ENCODE peak calls at places on chromosomes 11 and 22, in seven cellular contexts. S is T-helper 2 cell, A is Caco-2, B is neural progenitor cell, W is AG08395, P is caudate nucleus, V is hepatic stellate cell. Y is an unnamed sample.

GRCh38 chr11:75261902-75262361 is 21.4 kb downstream of the TPBGL start:
- DNase-seq in A (no peak), P (no peak), V (no peak), W (no peak), S (no peak), B (peak; percentile 1), Y (no peak)

GRCh38 chr11:42422094-42422493 is 889.7 kb upstream of the API5 start:
- DNase-seq in B (no peak), A (no peak), V (no peak), W (no peak), S (no peak), P (no peak), Y (no peak)

GRCh38 chr22:50577987-50578775 is at the start of gene CPT1B:
- DNase-seq in P (no peak), V (peak; percentile 68), B (no peak), W (peak; percentile 47), S (no peak), A (no peak), Y (no peak)

GRCh38 chr11:91972665-91973266 is 251.9 kb upstream of the FAT3 start:
- DNase-seq in S (no peak), A (no peak), P (no peak), W (no peak), V (no peak), B (peak; percentile 8), Y (no peak)

GRCh38 chr11:101860694-101861371 is 54.0 kb upstream of the CEP126 start:
- DNase-seq in P (no peak), A (peak; percentile 79), S (no peak), W (peak; percentile 78), V (peak; percentile 24), B (peak; percentile 78), Y (peak; percentile 58)

GRCh38 chr22:38655532-38656255 is 498 bp downstream of the FAM227A start:
- DNase-seq in S (no peak), W (peak; percentile 17), V (no peak), A (no peak), B (no peak), P (no peak), Y (no peak)

GRCh38 chr11:117564321-117564720 is 232.7 kb downstream of the DSCAML1 start:
- DNase-seq in P (no peak), S (no peak), V (no peak), W (no peak), A (no peak), B (no peak), Y (no peak)

GRCh38 chr11:11179239-11179638 is 173.8 kb downstream of the CSNK2A3 start:
- DNase-seq in S (no peak), P (no peak), B (no peak), V (peak; percentile 37), A (no peak), W (peak; percentile 93), Y (no peak)

GRCh38 chr22:38069372-38070249 is 12.4 kb downstream of the PICK1 start:
- DNase-seq in P (peak; percentile 47), S (no peak), A (peak; percentile 37), V (peak; percentile 90), B (peak; percentile 73), W (peak; percentile 78), Y (no peak)

GRCh38 chr11:22879615-22880014 is 19.3 kb upstream of the CCDC179 start:
- DNase-seq in S (no peak), V (no peak), W (no peak), B (no peak), A (no peak), P (no peak), Y (no peak)

GRCh38 chr22:22684605-22685561 is 40.5 kb downstream of the GGTLC2 start:
- DNase-seq in W (peak; percentile 41), A (peak; percentile 55), B (peak; percentile 55), V (no peak), P (no peak), S (no peak), Y (no peak)

GRCh38 chr22:36068776-36069344 is 40.2 kb upstream of the RBFOX2 start:
- DNase-seq in W (no peak), S (no peak), P (no peak), B (no peak), V (no peak), A (no peak), Y (no peak)

GRCh38 chr22:39496131-39496838 is 5.8 kb upstream of the MIEF1 start:
- DNase-seq in A (peak; percentile 55), P (peak; percentile 57), S (no peak), W (peak; percentile 63), B (peak; percentile 92), V (peak; percentile 66), Y (peak; percentile 68)

GRCh38 chr11:134340354-134340964 is 8.7 kb downstream of the GLB1L2 start:
- DNase-seq in A (no peak), S (no peak), B (no peak), W (no peak), P (no peak), V (no peak), Y (no peak)

GRCh38 chr11:33016654-33017053 is 976 bp downstream of the DEPDC7 start:
- DNase-seq in B (no peak), V (no peak), W (peak; percentile 8), S (no peak), P (no peak), A (no peak), Y (no peak)

GRCh38 chr11:44342616-44343015 is 32.7 kb upstream of the ALX4 start:
- DNase-seq in A (no peak), S (no peak), P (no peak), B (no peak), W (no peak), V (no peak), Y (no peak)

GRCh38 chr11:131579932-131580387 is 209.5 kb downstream of the NTM start:
- DNase-seq in B (peak; percentile 67), W (peak; percentile 82), P (no peak), V (peak; percentile 22), A (peak; percentile 57), S (no peak), Y (no peak)

GRCh38 chr22:22058649-22059475 is 76.3 kb upstream of the TOP3B start:
- DNase-seq in P (no peak), W (no peak), B (no peak), V (no peak), A (no peak), S (no peak), Y (no peak)

GRCh38 chr11:118078972-118079411 is 2.1 kb downstream of the TMPRSS4 start:
- DNase-seq in W (no peak), V (no peak), B (no peak), S (no peak), P (no peak), A (no peak), Y (no peak)

GRCh38 chr11:122159173-122159701 is 43.2 kb upstream of the BLID start:
- DNase-seq in S (no peak), P (peak; percentile 44), B (peak; percentile 42), A (no peak), V (no peak), W (peak; percentile 27), Y (no peak)

GRCh38 chr22:22085702-22086500 is 103.3 kb upstream of the TOP3B start:
- DNase-seq in A (no peak), S (no peak), P (no peak), W (peak; percentile 67), B (no peak), V (peak; percentile 38), Y (no peak)

GRCh38 chr11:116062129-116062525 is 557.9 kb upstream of the CADM1 start:
- DNase-seq in W (no peak), B (no peak), A (no peak), V (no peak), P (no peak), S (no peak), Y (no peak)

GRCh38 chr22:31346733-31347250 is 646 bp upstream of the PATZ1 start:
- DNase-seq in V (peak; percentile 62), P (no peak), S (peak; percentile 20), A (no peak), W (peak; percentile 41), B (peak; percentile 81), Y (peak; percentile 66)

GRCh38 chr11:11157201-11157600 is 195.8 kb downstream of the CSNK2A3 start:
- DNase-seq in B (peak; percentile 73), S (peak; percentile 19), W (peak; percentile 65), A (peak; percentile 68), P (no peak), V (peak; percentile 19), Y (peak; percentile 7)

GRCh38 chr11:76610871-76611475 is 59.6 kb downstream of the LRRC32 start:
- DNase-seq in P (no peak), S (no peak), B (no peak), V (no peak), A (no peak), W (no peak), Y (peak; percentile 66)

GRCh38 chr11:111378773-111379499 is at the start of gene POU2AF1:
- DNase-seq in W (peak; percentile 72), S (peak; percentile 30), B (no peak), P (no peak), V (no peak), A (no peak), Y (no peak)

GRCh38 chr22:40128989-40129388 is 48.7 kb upstream of the TNRC6B start:
- DNase-seq in W (no peak), A (no peak), S (peak; percentile 17), P (no peak), B (no peak), V (no peak), Y (no peak)

GRCh38 chr11:31953803-31954327 is 137.0 kb upstream of the RCN1 start:
- DNase-seq in W (no peak), B (no peak), A (no peak), S (no peak), V (no peak), P (no peak), Y (no peak)

GRCh38 chr11:30741039-30741550 is 154.9 kb upstream of the MPPED2 start:
- DNase-seq in W (peak; percentile 90), S (no peak), V (no peak), A (peak; percentile 9), P (no peak), B (no peak), Y (no peak)

GRCh38 chr22:32255726-32256125 is 579 bp upstream of the SLC5A4 start:
- DNase-seq in A (no peak), W (no peak), V (no peak), P (no peak), S (no peak), B (no peak), Y (no peak)

GRCh38 chr22:49103314-49104052 is 724.2 kb downstream of the BRD1 start:
- DNase-seq in P (no peak), V (no peak), A (no peak), W (no peak), S (no peak), B (peak; percentile 37), Y (peak; percentile 92)